ENCODE peak calls at places on chromosomes 7 and 10, in eight cellular contexts. One of them, this sample, is unnamed.
A peak's percentile ranks its signal among the peaks of the same experiment; 100 is the strongest.

GRCh38 chr7:157930441-157930840 is 593.6 kb downstream of the DNAJB6 start:
- DNase-seq in HT-29: no peak
- DNase-seq in central memory CD8-positive, alpha-beta T cell: no peak
- DNase-seq in NCI-H1105: peak; percentile 11
- DNase-seq in iPS DF 19.7: no peak
- DNase-seq in T1000: no peak
- DNase-seq in EL: no peak
- DNase-seq in activated T-helper 9 cell treated with anti-CD3 and anti-CD28 coated beads, Interleukin-2, amount 50 U/mL, for 16 hours: no peak
- DNase-seq in this sample: no peak

GRCh38 chr10:121155742-121156141 is 304.6 kb downstream of the WDR11 start:
- DNase-seq in NCI-H1105: no peak
- DNase-seq in T1000: no peak
- DNase-seq in HT-29: peak; percentile 55
- DNase-seq in EL: no peak
- DNase-seq in central memory CD8-positive, alpha-beta T cell: no peak
- DNase-seq in activated T-helper 9 cell treated with anti-CD3 and anti-CD28 coated beads, Interleukin-2, amount 50 U/mL, for 16 hours: no peak
- DNase-seq in iPS DF 19.7: no peak
- DNase-seq in this sample: no peak

GRCh38 chr10:48739141-48739540 is 54.5 kb downstream of the WDFY4 start:
- DNase-seq in NCI-H1105: no peak
- DNase-seq in central memory CD8-positive, alpha-beta T cell: no peak
- DNase-seq in T1000: no peak
- DNase-seq in HT-29: no peak
- DNase-seq in EL: no peak
- DNase-seq in iPS DF 19.7: no peak
- DNase-seq in activated T-helper 9 cell treated with anti-CD3 and anti-CD28 coated beads, Interleukin-2, amount 50 U/mL, for 16 hours: no peak
- DNase-seq in this sample: no peak

GRCh38 chr7:138001529-138002095 is at the start of gene CREB3L2:
- DNase-seq in NCI-H1105: peak; percentile 46
- DNase-seq in T1000: peak; percentile 65
- DNase-seq in HT-29: no peak
- DNase-seq in EL: peak; percentile 74
- DNase-seq in iPS DF 19.7: no peak
- DNase-seq in activated T-helper 9 cell treated with anti-CD3 and anti-CD28 coated beads, Interleukin-2, amount 50 U/mL, for 16 hours: peak; percentile 57
- DNase-seq in central memory CD8-positive, alpha-beta T cell: peak; percentile 55
- DNase-seq in this sample: peak; percentile 96

GRCh38 chr10:109343293-109343692 is 580.0 kb downstream of the XPNPEP1 start:
- DNase-seq in HT-29: no peak
- DNase-seq in iPS DF 19.7: no peak
- DNase-seq in activated T-helper 9 cell treated with anti-CD3 and anti-CD28 coated beads, Interleukin-2, amount 50 U/mL, for 16 hours: no peak
- DNase-seq in T1000: no peak
- DNase-seq in EL: peak; percentile 70
- DNase-seq in central memory CD8-positive, alpha-beta T cell: no peak
- DNase-seq in NCI-H1105: no peak
- DNase-seq in this sample: no peak

GRCh38 chr7:31782411-31782991 is 95.5 kb downstream of the PPP1R17 start:
- DNase-seq in NCI-H1105: peak; percentile 28
- DNase-seq in T1000: peak; percentile 22
- DNase-seq in EL: peak; percentile 83
- DNase-seq in central memory CD8-positive, alpha-beta T cell: no peak
- DNase-seq in activated T-helper 9 cell treated with anti-CD3 and anti-CD28 coated beads, Interleukin-2, amount 50 U/mL, for 16 hours: no peak
- DNase-seq in iPS DF 19.7: peak; percentile 17
- DNase-seq in HT-29: peak; percentile 80
- DNase-seq in this sample: no peak

GRCh38 chr10:11213156-11213555 is 195.5 kb downstream of the CELF2 start:
- DNase-seq in NCI-H1105: no peak
- DNase-seq in EL: no peak
- DNase-seq in iPS DF 19.7: no peak
- DNase-seq in HT-29: no peak
- DNase-seq in central memory CD8-positive, alpha-beta T cell: no peak
- DNase-seq in T1000: no peak
- DNase-seq in activated T-helper 9 cell treated with anti-CD3 and anti-CD28 coated beads, Interleukin-2, amount 50 U/mL, for 16 hours: no peak
- DNase-seq in this sample: no peak

GRCh38 chr10:33136271-33136670 is 178.2 kb upstream of the ITGB1 start:
- DNase-seq in HT-29: no peak
- DNase-seq in T1000: no peak
- DNase-seq in NCI-H1105: no peak
- DNase-seq in EL: peak; percentile 84
- DNase-seq in iPS DF 19.7: no peak
- DNase-seq in activated T-helper 9 cell treated with anti-CD3 and anti-CD28 coated beads, Interleukin-2, amount 50 U/mL, for 16 hours: no peak
- DNase-seq in central memory CD8-positive, alpha-beta T cell: no peak
- DNase-seq in this sample: no peak

GRCh38 chr10:78462728-78463228 is 429.1 kb downstream of the RPS24 start:
- DNase-seq in T1000: no peak
- DNase-seq in central memory CD8-positive, alpha-beta T cell: no peak
- DNase-seq in activated T-helper 9 cell treated with anti-CD3 and anti-CD28 coated beads, Interleukin-2, amount 50 U/mL, for 16 hours: no peak
- DNase-seq in EL: no peak
- DNase-seq in NCI-H1105: no peak
- DNase-seq in iPS DF 19.7: no peak
- DNase-seq in HT-29: no peak
- DNase-seq in this sample: no peak

GRCh38 chr7:2687338-2687869 is 598 bp upstream of the AMZ1 start:
- DNase-seq in NCI-H1105: peak; percentile 38
- DNase-seq in activated T-helper 9 cell treated with anti-CD3 and anti-CD28 coated beads, Interleukin-2, amount 50 U/mL, for 16 hours: no peak
- DNase-seq in EL: peak; percentile 92
- DNase-seq in HT-29: peak; percentile 39
- DNase-seq in central memory CD8-positive, alpha-beta T cell: no peak
- DNase-seq in T1000: no peak
- DNase-seq in iPS DF 19.7: no peak
- DNase-seq in this sample: peak; percentile 87

GRCh38 chr10:70221030-70221429 is 12.2 kb downstream of the PPA1 start:
- DNase-seq in EL: no peak
- DNase-seq in central memory CD8-positive, alpha-beta T cell: no peak
- DNase-seq in activated T-helper 9 cell treated with anti-CD3 and anti-CD28 coated beads, Interleukin-2, amount 50 U/mL, for 16 hours: no peak
- DNase-seq in iPS DF 19.7: no peak
- DNase-seq in NCI-H1105: no peak
- DNase-seq in T1000: no peak
- DNase-seq in HT-29: no peak
- DNase-seq in this sample: no peak

GRCh38 chr10:72194949-72195348 is 20.9 kb upstream of the ANAPC16 start:
- DNase-seq in T1000: no peak
- DNase-seq in NCI-H1105: no peak
- DNase-seq in activated T-helper 9 cell treated with anti-CD3 and anti-CD28 coated beads, Interleukin-2, amount 50 U/mL, for 16 hours: no peak
- DNase-seq in central memory CD8-positive, alpha-beta T cell: no peak
- DNase-seq in HT-29: no peak
- DNase-seq in iPS DF 19.7: no peak
- DNase-seq in EL: no peak
- DNase-seq in this sample: no peak

GRCh38 chr10:116120688-116121087 is 152.3 kb downstream of the GFRA1 start:
- DNase-seq in central memory CD8-positive, alpha-beta T cell: no peak
- DNase-seq in T1000: no peak
- DNase-seq in iPS DF 19.7: peak; percentile 17
- DNase-seq in HT-29: no peak
- DNase-seq in activated T-helper 9 cell treated with anti-CD3 and anti-CD28 coated beads, Interleukin-2, amount 50 U/mL, for 16 hours: no peak
- DNase-seq in EL: no peak
- DNase-seq in NCI-H1105: no peak
- DNase-seq in this sample: no peak

GRCh38 chr10:79241990-79242619 is 105.2 kb upstream of the PPIF start:
- DNase-seq in T1000: peak; percentile 42
- DNase-seq in central memory CD8-positive, alpha-beta T cell: no peak
- DNase-seq in EL: peak; percentile 74
- DNase-seq in iPS DF 19.7: no peak
- DNase-seq in NCI-H1105: no peak
- DNase-seq in HT-29: no peak
- DNase-seq in activated T-helper 9 cell treated with anti-CD3 and anti-CD28 coated beads, Interleukin-2, amount 50 U/mL, for 16 hours: peak; percentile 28
- DNase-seq in this sample: peak; percentile 93

GRCh38 chr7:107687656-107688055 is 27.0 kb downstream of the SLC26A4 start:
- DNase-seq in EL: peak; percentile 54
- DNase-seq in NCI-H1105: no peak
- DNase-seq in HT-29: no peak
- DNase-seq in central memory CD8-positive, alpha-beta T cell: no peak
- DNase-seq in activated T-helper 9 cell treated with anti-CD3 and anti-CD28 coated beads, Interleukin-2, amount 50 U/mL, for 16 hours: no peak
- DNase-seq in T1000: no peak
- DNase-seq in iPS DF 19.7: no peak
- DNase-seq in this sample: no peak

GRCh38 chr7:18262054-18262453 is 233.5 kb upstream of the HDAC9 start:
- DNase-seq in central memory CD8-positive, alpha-beta T cell: no peak
- DNase-seq in HT-29: no peak
- DNase-seq in T1000: no peak
- DNase-seq in NCI-H1105: no peak
- DNase-seq in EL: no peak
- DNase-seq in iPS DF 19.7: no peak
- DNase-seq in activated T-helper 9 cell treated with anti-CD3 and anti-CD28 coated beads, Interleukin-2, amount 50 U/mL, for 16 hours: no peak
- DNase-seq in this sample: no peak

GRCh38 chr10:16597656-16598055 is 76.0 kb upstream of the C1QL3 start:
- DNase-seq in NCI-H1105: no peak
- DNase-seq in central memory CD8-positive, alpha-beta T cell: no peak
- DNase-seq in EL: no peak
- DNase-seq in HT-29: no peak
- DNase-seq in T1000: no peak
- DNase-seq in activated T-helper 9 cell treated with anti-CD3 and anti-CD28 coated beads, Interleukin-2, amount 50 U/mL, for 16 hours: no peak
- DNase-seq in iPS DF 19.7: no peak
- DNase-seq in this sample: no peak

GRCh38 chr7:101968720-101969466 is 151.5 kb downstream of the CUX1 start:
- DNase-seq in iPS DF 19.7: no peak
- DNase-seq in T1000: no peak
- DNase-seq in activated T-helper 9 cell treated with anti-CD3 and anti-CD28 coated beads, Interleukin-2, amount 50 U/mL, for 16 hours: no peak
- DNase-seq in HT-29: no peak
- DNase-seq in NCI-H1105: no peak
- DNase-seq in EL: no peak
- DNase-seq in central memory CD8-positive, alpha-beta T cell: no peak
- DNase-seq in this sample: peak; percentile 32

GRCh38 chr10:323651-324293 is 188.5 kb downstream of the ZMYND11 start:
- DNase-seq in iPS DF 19.7: no peak
- DNase-seq in EL: peak; percentile 97
- DNase-seq in central memory CD8-positive, alpha-beta T cell: peak; percentile 42
- DNase-seq in NCI-H1105: no peak
- DNase-seq in activated T-helper 9 cell treated with anti-CD3 and anti-CD28 coated beads, Interleukin-2, amount 50 U/mL, for 16 hours: peak; percentile 25
- DNase-seq in HT-29: peak; percentile 82
- DNase-seq in T1000: peak; percentile 69
- DNase-seq in this sample: peak; percentile 90

GRCh38 chr7:38428040-38428439 is 154.6 kb upstream of the TARP start:
- DNase-seq in activated T-helper 9 cell treated with anti-CD3 and anti-CD28 coated beads, Interleukin-2, amount 50 U/mL, for 16 hours: no peak
- DNase-seq in HT-29: no peak
- DNase-seq in T1000: no peak
- DNase-seq in iPS DF 19.7: no peak
- DNase-seq in NCI-H1105: no peak
- DNase-seq in central memory CD8-positive, alpha-beta T cell: no peak
- DNase-seq in EL: no peak
- DNase-seq in this sample: no peak

GRCh38 chr7:131859162-131859821 is 302.9 kb upstream of the PODXL start:
- DNase-seq in NCI-H1105: peak; percentile 55
- DNase-seq in iPS DF 19.7: peak; percentile 65
- DNase-seq in HT-29: peak; percentile 72
- DNase-seq in EL: peak; percentile 65
- DNase-seq in activated T-helper 9 cell treated with anti-CD3 and anti-CD28 coated beads, Interleukin-2, amount 50 U/mL, for 16 hours: no peak
- DNase-seq in central memory CD8-positive, alpha-beta T cell: no peak
- DNase-seq in T1000: no peak
- DNase-seq in this sample: peak; percentile 79

GRCh38 chr7:101846800-101847538 is 29.5 kb downstream of the CUX1 start:
- DNase-seq in T1000: no peak
- DNase-seq in HT-29: no peak
- DNase-seq in activated T-helper 9 cell treated with anti-CD3 and anti-CD28 coated beads, Interleukin-2, amount 50 U/mL, for 16 hours: no peak
- DNase-seq in NCI-H1105: no peak
- DNase-seq in central memory CD8-positive, alpha-beta T cell: no peak
- DNase-seq in EL: no peak
- DNase-seq in iPS DF 19.7: no peak
- DNase-seq in this sample: no peak

GRCh38 chr10:20877986-20878979 is 18.8 kb downstream of the NEBL start:
- DNase-seq in central memory CD8-positive, alpha-beta T cell: no peak
- DNase-seq in iPS DF 19.7: no peak
- DNase-seq in activated T-helper 9 cell treated with anti-CD3 and anti-CD28 coated beads, Interleukin-2, amount 50 U/mL, for 16 hours: no peak
- DNase-seq in NCI-H1105: no peak
- DNase-seq in T1000: peak; percentile 88
- DNase-seq in HT-29: peak; percentile 13
- DNase-seq in EL: no peak
- DNase-seq in this sample: no peak

GRCh38 chr10:113104071-113104470 is 154.0 kb downstream of the TCF7L2 start:
- DNase-seq in central memory CD8-positive, alpha-beta T cell: no peak
- DNase-seq in T1000: no peak
- DNase-seq in NCI-H1105: no peak
- DNase-seq in HT-29: no peak
- DNase-seq in iPS DF 19.7: no peak
- DNase-seq in EL: no peak
- DNase-seq in activated T-helper 9 cell treated with anti-CD3 and anti-CD28 coated beads, Interleukin-2, amount 50 U/mL, for 16 hours: no peak
- DNase-seq in this sample: no peak

GRCh38 chr7:129828989-129829676 is 123.6 kb downstream of the UBE2H start:
- DNase-seq in T1000: no peak
- DNase-seq in HT-29: no peak
- DNase-seq in NCI-H1105: peak; percentile 14
- DNase-seq in activated T-helper 9 cell treated with anti-CD3 and anti-CD28 coated beads, Interleukin-2, amount 50 U/mL, for 16 hours: no peak
- DNase-seq in iPS DF 19.7: no peak
- DNase-seq in central memory CD8-positive, alpha-beta T cell: no peak
- DNase-seq in EL: no peak
- DNase-seq in this sample: no peak

GRCh38 chr10:71763352-71764127 is 9.8 kb downstream of the VSIR start:
- DNase-seq in T1000: no peak
- DNase-seq in central memory CD8-positive, alpha-beta T cell: no peak
- DNase-seq in iPS DF 19.7: no peak
- DNase-seq in EL: no peak
- DNase-seq in HT-29: no peak
- DNase-seq in NCI-H1105: no peak
- DNase-seq in activated T-helper 9 cell treated with anti-CD3 and anti-CD28 coated beads, Interleukin-2, amount 50 U/mL, for 16 hours: no peak
- DNase-seq in this sample: peak; percentile 74

GRCh38 chr7:37181550-37181932 is 267.1 kb downstream of the ELMO1 start:
- DNase-seq in NCI-H1105: no peak
- DNase-seq in activated T-helper 9 cell treated with anti-CD3 and anti-CD28 coated beads, Interleukin-2, amount 50 U/mL, for 16 hours: no peak
- DNase-seq in HT-29: peak; percentile 7
- DNase-seq in EL: no peak
- DNase-seq in T1000: no peak
- DNase-seq in iPS DF 19.7: no peak
- DNase-seq in central memory CD8-positive, alpha-beta T cell: no peak
- DNase-seq in this sample: no peak

GRCh38 chr10:49616421-49617230 is 2.8 kb downstream of the CHAT start:
- DNase-seq in NCI-H1105: no peak
- DNase-seq in EL: no peak
- DNase-seq in T1000: no peak
- DNase-seq in central memory CD8-positive, alpha-beta T cell: no peak
- DNase-seq in activated T-helper 9 cell treated with anti-CD3 and anti-CD28 coated beads, Interleukin-2, amount 50 U/mL, for 16 hours: no peak
- DNase-seq in HT-29: no peak
- DNase-seq in iPS DF 19.7: no peak
- DNase-seq in this sample: peak; percentile 72

GRCh38 chr7:110090113-110090820 is 1000.7 kb upstream of the LRRN3 start:
- DNase-seq in NCI-H1105: no peak
- DNase-seq in EL: peak; percentile 25
- DNase-seq in activated T-helper 9 cell treated with anti-CD3 and anti-CD28 coated beads, Interleukin-2, amount 50 U/mL, for 16 hours: no peak
- DNase-seq in iPS DF 19.7: peak; percentile 7
- DNase-seq in T1000: no peak
- DNase-seq in HT-29: peak; percentile 82
- DNase-seq in central memory CD8-positive, alpha-beta T cell: no peak
- DNase-seq in this sample: peak; percentile 68